ENCODE peak calls at places on chromosomes 3 and 15, in six cellular contexts. V, J, N, Z, W and G are unnamed samples.
A peak's percentile ranks its signal among the peaks of the same experiment; 100 is the strongest.

GRCh38 chr15:95262866-95263564 is 1031.7 kb downstream of the MCTP2 start:
- DNase-seq in V (no peak), J (no peak), N (no peak), Z (no peak), W (no peak), G (peak; percentile 70)

GRCh38 chr3:42116466-42116865 is 25.3 kb downstream of the TRAK1 start:
- DNase-seq in V (no peak), J (no peak), N (no peak), Z (no peak), W (no peak), G (no peak)

GRCh38 chr15:94670436-94671034 is 439.2 kb downstream of the MCTP2 start:
- DNase-seq in V (no peak), J (peak; percentile 40), N (no peak), Z (no peak), W (no peak), G (no peak)

GRCh38 chr3:132726341-132726823 is 4.2 kb upstream of the NPHP3 start:
- DNase-seq in V (no peak), J (peak; percentile 40), N (no peak), Z (no peak), W (peak; percentile 62), G (no peak)

GRCh38 chr15:61047783-61048182 is 181.3 kb downstream of the RORA start:
- DNase-seq in V (no peak), J (no peak), N (no peak), Z (no peak), W (no peak), G (no peak)

GRCh38 chr3:39130026-39130425 is 22.5 kb downstream of the TTC21A start:
- DNase-seq in V (no peak), J (no peak), N (no peak), Z (no peak), W (no peak), G (no peak)

GRCh38 chr3:169044341-169045113 is 619.0 kb downstream of the MECOM start:
- DNase-seq in V (no peak), J (peak; percentile 77), N (no peak), Z (no peak), W (no peak), G (peak; percentile 40)

GRCh38 chr3:70606018-70606417 is 293.6 kb upstream of the MDFIC2 start:
- DNase-seq in V (no peak), J (no peak), N (no peak), Z (no peak), W (no peak), G (no peak)

GRCh38 chr3:17632401-17633100 is 109.9 kb downstream of the TBC1D5 start:
- DNase-seq in V (no peak), J (peak; percentile 65), N (no peak), Z (no peak), W (no peak), G (no peak)

GRCh38 chr3:136659253-136659652 is 92.9 kb downstream of the STAG1 start:
- DNase-seq in V (no peak), J (no peak), N (peak; percentile 29), Z (no peak), W (no peak), G (peak; percentile 39)

GRCh38 chr3:59469948-59470723 is 420.3 kb upstream of the CFAP20DC start:
- DNase-seq in V (no peak), J (peak; percentile 81), N (no peak), Z (no peak), W (no peak), G (no peak)

GRCh38 chr3:18440053-18440768 is 15.1 kb upstream of the SATB1 start:
- DNase-seq in V (no peak), J (no peak), N (no peak), Z (no peak), W (no peak), G (no peak)

GRCh38 chr15:41930221-41930866 is 36.5 kb upstream of the SPTBN5 start:
- DNase-seq in V (no peak), J (peak; percentile 89), N (peak; percentile 78), Z (no peak), W (no peak), G (peak; percentile 95)

GRCh38 chr15:75640483-75641175 is 605 bp upstream of the IMP3 start:
- DNase-seq in V (no peak), J (peak; percentile 54), N (no peak), Z (no peak), W (peak; percentile 74), G (no peak)

GRCh38 chr3:60226907-60227306 is 1024.3 kb downstream of the FHIT start:
- DNase-seq in V (no peak), J (no peak), N (no peak), Z (no peak), W (no peak), G (no peak)

GRCh38 chr3:171901615-171902312 is 58.6 kb downstream of the TMEM212 start:
- DNase-seq in V (no peak), J (no peak), N (peak; percentile 26), Z (no peak), W (no peak), G (peak; percentile 24)

GRCh38 chr3:59545369-59545768 is 495.5 kb upstream of the CFAP20DC start:
- DNase-seq in V (no peak), J (no peak), N (no peak), Z (no peak), W (no peak), G (no peak)

GRCh38 chr15:38536201-38536676 is 28.4 kb downstream of the RASGRP1 start:
- DNase-seq in V (peak; percentile 44), J (no peak), N (peak; percentile 100), Z (no peak), W (no peak), G (peak; percentile 97)

GRCh38 chr3:128076465-128076782 is 24.2 kb downstream of the SEC61A1 start:
- DNase-seq in V (no peak), J (no peak), N (no peak), Z (no peak), W (no peak), G (no peak)
- H3K4me3 ChIP-seq in V (peak overlapping the region; percentile 38), J (no peak overlapping the region), N (peak overlapping the region; percentile 18), Z (peak overlapping the region; percentile 42), W (peak overlapping the region; percentile 39), G (no peak overlapping the region)

GRCh38 chr3:100072328-100073048 is 41.8 kb downstream of the FILIP1L start:
- DNase-seq in V (no peak), J (no peak), N (no peak), Z (no peak), W (no peak), G (no peak)

GRCh38 chr3:100073049-100073422 is 41.3 kb downstream of the FILIP1L start:
- DNase-seq in V (no peak), J (no peak), N (no peak), Z (no peak), W (no peak), G (no peak)

GRCh38 chr3:100075163-100075562 is 39.1 kb downstream of the FILIP1L start:
- DNase-seq in V (no peak), J (no peak), N (no peak), Z (no peak), W (no peak), G (no peak)

GRCh38 chr3:100075731-100076543 is 38.4 kb downstream of the FILIP1L start:
- DNase-seq in V (no peak), J (no peak), N (no peak), Z (no peak), W (no peak), G (no peak)

GRCh38 chr3:100073555-100074307 is 40.6 kb downstream of the FILIP1L start:
- DNase-seq in V (peak; percentile 56), J (no peak), N (peak; percentile 82), Z (no peak), W (peak; percentile 7), G (peak; percentile 81)
- H3K4me3 ChIP-seq in V (no peak overlapping the region), J (no peak overlapping the region), N (no peak overlapping the region), Z (no peak overlapping the region), W (peak overlapping the region; percentile 11), G (no peak overlapping the region)

GRCh38 chr3:128784228-128784627 is 58.2 kb downstream of the RAB7A start:
- DNase-seq in V (no peak), J (no peak), N (no peak), Z (no peak), W (peak; percentile 41), G (no peak)

GRCh38 chr3:128784843-128785242 is 58.9 kb downstream of the RAB7A start:
- DNase-seq in V (no peak), J (no peak), N (no peak), Z (no peak), W (no peak), G (no peak)

GRCh38 chr3:128788268-128788869 is 62.4 kb downstream of the RAB7A start:
- DNase-seq in V (no peak), J (no peak), N (no peak), Z (no peak), W (no peak), G (no peak)

GRCh38 chr3:128786434-128787020 is 60.5 kb downstream of the RAB7A start:
- DNase-seq in V (no peak), J (no peak), N (no peak), Z (no peak), W (no peak), G (no peak)

DNA sequence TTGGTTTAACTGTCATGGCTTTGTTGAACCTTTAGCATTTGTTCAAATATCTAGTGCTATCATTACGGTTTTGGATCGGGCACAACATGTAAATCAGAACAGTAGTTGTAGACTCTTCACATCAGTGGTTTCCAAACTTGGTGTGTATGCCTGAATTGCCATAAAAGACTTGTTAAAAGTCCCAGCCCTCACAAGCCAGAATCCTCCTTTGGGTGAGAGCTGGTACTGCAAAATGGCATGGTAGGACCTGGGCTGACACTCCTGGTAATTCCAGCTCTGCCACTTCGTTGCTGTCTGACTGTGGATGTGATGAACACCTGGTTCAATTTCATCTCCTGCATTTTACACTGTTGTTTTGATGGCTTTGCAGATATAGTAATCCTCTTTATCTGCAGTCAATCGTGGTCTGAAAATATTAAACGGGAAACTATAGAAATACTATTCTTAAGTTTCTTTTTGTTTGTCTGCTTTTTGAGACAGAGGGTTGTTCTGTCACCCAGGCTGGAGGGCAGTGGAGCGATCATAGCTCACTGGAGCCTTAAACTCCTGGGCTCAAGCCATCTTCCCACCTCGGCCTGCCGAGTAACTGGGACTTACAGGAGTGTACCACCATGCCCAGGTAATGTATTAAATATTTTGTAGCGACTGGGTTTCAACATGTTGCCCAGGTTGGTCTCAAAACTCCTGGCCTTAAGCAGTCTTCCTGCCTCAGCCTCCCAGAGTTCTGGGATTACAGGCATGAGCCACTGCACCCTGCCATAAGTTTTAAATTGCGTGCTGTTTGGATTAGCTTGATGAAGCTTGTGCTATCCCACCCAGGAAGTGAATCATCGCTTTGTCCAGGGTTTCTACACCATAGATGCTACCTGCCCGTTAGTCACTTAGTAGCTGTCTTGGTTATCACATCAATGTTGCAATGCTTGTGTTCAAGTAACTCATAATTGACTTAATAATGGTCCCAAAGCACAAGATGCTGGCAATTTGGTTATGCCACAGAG is 61.6 kb downstream of the RAB7A start:
- DNase-seq in V (no peak), J (peak; percentile 96), N (no peak), Z (no peak), W (peak; percentile 40), G (no peak)
- H3K4me3 ChIP-seq in V (no peak overlapping the region), J (no peak overlapping the region), N (no peak overlapping the region), Z (no peak overlapping the region), W (peak overlapping the region; percentile 0), G (no peak overlapping the region)

DNA sequence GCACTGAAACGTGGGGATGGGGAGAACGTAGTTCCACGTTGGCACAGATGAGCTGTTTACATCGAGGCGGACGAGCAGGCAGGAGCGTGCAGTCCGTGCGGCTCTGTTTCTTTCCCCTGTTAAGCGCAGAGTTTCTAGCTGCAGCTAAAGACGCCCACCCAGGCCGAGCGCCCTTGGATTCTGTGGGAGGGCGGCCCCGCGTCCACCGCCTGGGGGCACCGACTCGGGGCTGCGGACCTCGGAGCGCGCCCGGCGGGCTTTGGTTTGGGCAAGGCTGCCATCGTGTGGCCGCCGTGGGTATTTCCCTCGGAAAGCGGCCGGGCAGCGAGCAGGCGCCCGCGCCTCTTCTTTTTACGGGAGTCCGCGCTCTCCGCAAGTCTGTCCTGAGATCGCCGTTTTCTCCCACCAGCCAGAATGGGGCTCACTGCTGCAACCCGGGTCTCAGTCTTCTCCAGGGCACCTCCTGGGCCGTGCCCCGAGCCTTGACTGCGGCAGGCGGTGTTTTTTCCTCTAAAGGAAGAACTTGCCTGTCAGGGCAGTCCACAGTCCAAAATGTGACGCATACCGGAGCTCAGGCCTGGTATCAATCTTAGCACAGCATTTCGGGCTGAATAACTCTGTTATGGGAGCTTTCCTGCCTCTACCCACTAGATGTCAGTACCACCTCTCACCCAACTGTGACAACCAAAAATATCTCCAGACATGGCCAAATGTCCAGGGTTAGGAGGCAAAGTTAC is 219.9 kb upstream of the IGF1R start:
- DNase-seq in V (peak; percentile 76), J (peak; percentile 74), N (no peak), Z (peak; percentile 61), W (peak; percentile 34), G (peak; percentile 9)
- H3K4me3 ChIP-seq in V (peak overlapping the region; percentile 19), J (peak overlapping the region; percentile 56), N (peak overlapping the region; percentile 56), Z (peak overlapping the region; percentile 9), W (no peak overlapping the region), G (peak overlapping the region; percentile 40)